ENCODE peak calls at places on chromosomes 5 and 9, in five cellular contexts. A is heart right ventricle, D is breast epithelium, B is upper lobe of right lung, J is Panc1. I is an unnamed sample. For H3K9me3 and H3K4me1, the result is how much of the 10 kb centered on the place peaks cover.

GRCh38 chr9:33818167-33818831 is 1.3 kb downstream of the UBE2R2 start:
- DNase-seq in A (peak), D (no peak), B (no peak), J (no peak), I (peak)

GRCh38 chr9:81410201-81410600 is 279.1 kb downstream of the TLE1 start:
- DNase-seq in A (no peak), D (no peak), B (no peak), J (peak), I (no peak)

GRCh38 chr9:136441191-136441680 is 1.6 kb upstream of the INPP5E start:
- DNase-seq in A (no peak), D (no peak), B (no peak), J (no peak), I (no peak)

GRCh38 chr9:127960410-127961165 is 20.2 kb downstream of the EEIG1 start:
- DNase-seq in A (peak), D (no peak), B (no peak), J (no peak), I (no peak)

GRCh38 chr5:43042626-43043399 is 2.7 kb upstream of the ANXA2R start:
- DNase-seq in A (peak), D (no peak), B (peak), J (peak), I (peak)

GRCh38 chr9:130523921-130524320 is 55.5 kb upstream of the FUBP3 start:
- DNase-seq in A (no peak), D (no peak), B (no peak), J (no peak), I (no peak)

GRCh38 chr5:74865293-74865798 is 841 bp downstream of the FAM169A start:
- DNase-seq in A (no peak), D (no peak), B (no peak), J (no peak), I (no peak)

GRCh38 chr9:93020785-93021670 is 37.5 kb upstream of the SUSD3 start:
- DNase-seq in A (no peak), D (no peak), B (peak), J (no peak), I (peak)

GRCh38 chr5:57276353-57276752 is 102.5 kb downstream of the GPBP1 start:
- DNase-seq in A (no peak), D (no peak), B (no peak), J (no peak), I (no peak)

GRCh38 chr5:100643473-100643872 is 108.3 kb downstream of the FAM174A start:
- DNase-seq in A (no peak), D (no peak), B (no peak), J (no peak), I (no peak)

GRCh38 chr5:40995816-40996586 is 75.1 kb downstream of the MROH2B start:
- DNase-seq in A (no peak), D (no peak), B (no peak), J (no peak), I (no peak)

GRCh38 chr5:138468966-138469539 is 3.8 kb downstream of the EGR1 start:
- DNase-seq in A (no peak), D (no peak), B (no peak), J (no peak), I (no peak)

GRCh38 chr9:80948107-80948506 is 741.2 kb downstream of the TLE1 start:
- DNase-seq in A (no peak), D (no peak), B (no peak), J (no peak), I (no peak)

DNA sequence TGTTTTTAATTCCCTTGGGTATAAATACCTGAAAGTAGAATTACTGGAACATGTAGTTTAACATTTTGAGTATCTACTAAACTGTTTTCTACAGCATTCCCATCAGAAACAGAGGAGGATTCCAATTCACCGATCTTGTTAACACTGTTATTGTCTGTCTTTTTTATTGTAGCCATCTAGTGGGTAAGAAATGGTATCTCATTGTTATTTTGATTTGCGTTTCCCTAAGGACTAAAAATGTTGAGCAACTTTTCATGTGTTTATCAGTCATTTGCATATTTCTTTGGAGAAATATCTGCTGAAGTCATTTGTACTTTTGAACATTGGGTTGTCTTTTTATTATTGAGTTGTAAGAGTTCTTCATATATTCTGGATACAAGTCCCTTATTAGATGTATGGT is 135.2 kb upstream of the NFIL3 start:
- DNase-seq in A (no peak), D (no peak), B (no peak), J (no peak), I (no peak)
- H3K9me3 ChIP-seq in A (under half), D (under half), B (under half), J (under half), I (under half)

DNA sequence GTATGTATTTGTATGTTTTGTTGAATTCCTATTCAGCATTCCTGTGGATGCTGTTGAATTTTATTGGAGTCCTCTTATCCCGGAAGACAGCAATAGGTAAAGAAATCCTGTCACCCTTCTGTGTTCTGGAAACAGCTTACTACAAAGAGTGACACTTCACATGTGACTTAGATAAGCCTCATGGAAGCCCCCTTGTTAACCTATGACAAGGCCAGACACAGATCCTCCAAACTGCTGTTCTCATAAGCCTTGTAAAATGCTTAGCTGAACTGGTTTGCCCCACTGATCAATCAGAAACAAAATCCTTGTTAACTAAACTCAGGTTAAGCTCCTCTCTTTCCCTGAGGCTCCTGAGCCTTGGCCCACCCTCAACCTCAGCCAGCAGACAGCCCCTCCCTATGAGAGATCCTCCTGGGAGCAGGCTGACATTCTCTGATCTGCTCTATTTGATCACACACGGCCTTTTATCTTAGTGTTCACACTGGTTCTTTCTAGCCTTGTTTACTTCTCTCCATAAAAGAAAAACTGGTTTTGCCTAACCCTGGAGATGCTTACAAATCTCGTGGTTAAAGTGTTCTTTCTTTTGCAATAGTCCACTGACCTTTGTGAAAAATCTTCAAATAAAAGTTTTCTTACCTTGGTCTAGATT is 29.4 kb upstream of the ATP6V1G1 start:
- DNase-seq in A (no peak), D (no peak), B (no peak), J (no peak), I (no peak)
- TF ChIP-seq CTCF in A (no peak), D (no peak), B (no peak), J (no peak), I (no peak)

GRCh38 chr9:94907246-94907936 is 180.9 kb downstream of the AOPEP start:
- DNase-seq in A (no peak), D (no peak), B (no peak), J (no peak), I (no peak)
- H3K4me1 ChIP-seq in A (under half), D (under half), B (under half), J (under half), I (under half)

GRCh38 chr9:4768681-4769080 is 24.1 kb upstream of the RCL1 start:
- DNase-seq in A (no peak), D (no peak), B (no peak), J (no peak), I (no peak)
- H3K9me3 ChIP-seq in A (under half), D (under half), B (under half), J (under half), I (under half)

DNA sequence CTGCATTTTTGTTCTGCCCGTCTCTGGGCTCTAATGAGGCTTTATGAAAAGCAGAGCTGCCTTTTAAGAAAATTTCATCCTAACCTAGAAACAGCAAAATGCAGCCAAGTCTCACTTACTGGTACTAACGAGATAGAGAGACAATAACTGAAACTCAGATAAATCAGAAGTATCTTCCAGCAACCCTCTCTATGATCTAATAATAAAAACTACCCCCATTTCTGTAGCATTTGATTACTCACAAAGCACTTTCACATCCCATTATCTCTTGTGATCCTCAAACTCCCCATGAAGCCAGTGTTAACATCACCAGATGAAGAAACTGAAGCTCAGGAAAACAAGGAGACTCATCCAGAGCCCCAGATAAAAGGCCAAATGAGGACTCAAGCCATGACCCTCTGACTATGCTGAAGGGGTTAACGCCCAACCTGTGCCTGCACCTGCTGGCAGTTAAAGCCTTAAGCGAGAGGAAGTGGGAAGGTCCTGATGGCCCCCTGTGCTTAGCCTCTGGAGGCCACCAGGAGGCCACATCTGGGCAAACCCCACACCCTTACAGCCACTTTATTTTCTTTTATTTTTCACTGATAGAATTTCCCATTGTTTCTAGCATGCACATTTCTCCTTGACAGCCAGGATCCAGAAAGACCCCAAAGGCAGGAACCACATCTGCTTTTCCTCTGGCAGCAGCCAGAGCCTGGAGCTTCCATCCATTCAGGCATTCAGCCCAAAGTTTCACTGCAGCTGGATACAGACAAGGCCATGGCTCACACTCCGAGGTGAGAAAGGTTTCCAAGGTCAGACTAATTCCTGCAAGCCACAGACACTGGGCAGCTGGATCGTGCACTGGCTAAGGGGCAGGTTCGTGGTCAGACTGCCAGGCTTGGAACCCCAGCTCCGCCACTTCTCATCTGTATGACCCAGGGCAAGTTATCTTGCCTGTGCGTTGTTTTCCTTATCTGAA is 37.2 kb downstream of the SPOCK1 start:
- DNase-seq in A (no peak), D (no peak), B (no peak), J (no peak), I (no peak)
- TF ChIP-seq CTCF in A (no peak), D (no peak), B (no peak), J (no peak), I (no peak)

GRCh38 chr9:95012902-95013301 is 286.4 kb downstream of the AOPEP start:
- DNase-seq in A (no peak), D (no peak), B (no peak), J (no peak), I (no peak)
- H3K4me1 ChIP-seq in A (under half), D (under half), B (under half), J (under half), I (under half)

DNA sequence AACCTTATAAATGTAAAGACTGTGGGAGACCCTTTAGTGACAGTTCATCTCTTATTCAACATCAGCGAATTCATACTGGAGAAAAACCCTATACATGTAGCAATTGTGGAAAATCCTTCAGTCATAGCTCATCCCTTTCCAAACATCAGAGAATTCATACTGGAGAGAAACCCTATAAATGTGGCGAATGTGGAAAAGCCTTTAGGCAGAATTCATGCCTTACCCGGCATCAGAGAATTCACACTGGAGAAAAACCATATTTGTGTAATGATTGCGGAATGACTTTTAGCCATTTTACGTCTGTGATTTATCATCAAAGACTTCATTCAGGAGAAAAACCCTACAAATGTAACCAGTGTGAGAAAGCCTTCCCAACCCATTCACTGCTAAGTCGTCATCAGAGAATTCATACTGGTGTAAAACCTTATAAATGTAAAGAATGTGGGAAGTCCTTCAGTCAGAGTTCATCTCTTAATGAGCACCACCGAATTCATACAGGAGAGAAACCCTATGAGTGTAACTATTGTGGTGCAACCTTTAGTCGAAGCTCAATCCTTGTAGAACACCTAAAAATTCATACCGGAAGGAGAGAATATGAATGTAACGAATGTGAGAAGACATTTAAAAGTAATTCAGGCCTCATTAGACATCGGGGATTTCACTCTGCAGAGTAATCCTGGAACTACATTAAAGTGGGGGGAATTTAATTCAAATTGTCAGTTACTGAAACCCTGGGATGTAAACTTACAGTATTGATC is 17.7 kb downstream of the ZNF483 start:
- DNase-seq in A (no peak), D (no peak), B (no peak), J (no peak), I (no peak)
- H3K9me3 ChIP-seq in A (half or more), D (half or more), B (half or more), J (half or more), I (under half)

GRCh38 chr5:94700592-94700991 is 82.1 kb downstream of the SLF1 start:
- DNase-seq in A (no peak), D (no peak), B (no peak), J (no peak), I (no peak)

GRCh38 chr5:94707359-94707758 is 88.9 kb downstream of the SLF1 start:
- DNase-seq in A (no peak), D (no peak), B (no peak), J (no peak), I (no peak)

GRCh38 chr5:94698189-94698588 is 79.7 kb downstream of the SLF1 start:
- DNase-seq in A (no peak), D (no peak), B (no peak), J (no peak), I (no peak)

GRCh38 chr5:94705427-94705826 is 87.0 kb downstream of the SLF1 start:
- DNase-seq in A (no peak), D (no peak), B (no peak), J (no peak), I (no peak)

GRCh38 chr5:94702729-94703128 is 84.3 kb downstream of the SLF1 start:
- DNase-seq in A (no peak), D (no peak), B (no peak), J (no peak), I (no peak)
- TF ChIP-seq CTCF in A (no peak), D (no peak), B (no peak), J (no peak), I (no peak)

GRCh38 chr9:121748080-121748479 is 96.6 kb downstream of the DAB2IP start:
- DNase-seq in A (no peak), D (no peak), B (no peak), J (no peak), I (no peak)

GRCh38 chr9:121745396-121745695 is 93.9 kb downstream of the DAB2IP start:
- DNase-seq in A (no peak), D (no peak), B (no peak), J (no peak), I (no peak)

GRCh38 chr9:121744687-121745395 is 93.4 kb downstream of the DAB2IP start:
- DNase-seq in A (no peak), D (no peak), B (no peak), J (no peak), I (no peak)

GRCh38 chr9:121744002-121744686 is 92.7 kb downstream of the DAB2IP start:
- DNase-seq in A (peak), D (peak), B (peak), J (no peak), I (peak)

DNA sequence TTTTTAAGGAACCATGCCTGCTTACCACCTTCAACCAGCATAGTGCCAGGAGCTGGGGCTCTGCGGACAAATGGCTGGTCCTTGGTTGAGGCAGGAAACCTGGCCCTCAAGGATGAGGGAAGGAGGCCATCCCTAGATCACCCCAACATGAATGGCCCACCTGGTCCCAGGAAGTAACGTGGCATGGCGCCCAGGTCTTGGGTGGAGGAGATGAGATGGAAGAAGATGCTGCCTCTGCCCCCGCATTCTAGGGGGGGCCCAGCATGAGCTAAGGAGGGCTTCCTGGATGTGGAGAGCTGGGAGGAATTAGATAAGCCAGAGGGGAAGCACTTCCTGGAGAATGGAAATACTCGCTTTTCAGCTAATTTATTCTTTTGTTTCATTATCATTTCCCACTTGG is 95.0 kb downstream of the DAB2IP start:
- DNase-seq in A (no peak), D (no peak), B (no peak), J (no peak), I (peak)
- H3K4me1 ChIP-seq in A (half or more), D (under half), B (half or more), J (under half), I (half or more)

GRCh38 chr9:61673247-61673646 is 483.4 kb downstream of the SPATA31A7 start:
- DNase-seq in A (no peak), D (no peak), B (peak), J (no peak), I (no peak)
- H3K9me3 ChIP-seq in A (under half), D (under half), B (under half), J (under half), I (under half)